ENCODE peak calls at places on chromosomes 6 and 20, in six cellular contexts. V, T, W, H, Z and M are unnamed samples.

GRCh38 chr6:36759177-36759757 is 61.6 kb downstream of the RAB44 start:
- DNase-seq in W (peak; percentile 76), H (peak; percentile 52), V (peak; percentile 81), Z (no peak), T (peak; percentile 84), M (peak; percentile 58)

GRCh38 chr6:48567016-48567415 is 456.0 kb upstream of the PTCHD4 start:
- DNase-seq in T (no peak), W (no peak), H (no peak), Z (no peak), V (no peak), M (peak; percentile 79)

GRCh38 chr6:20605581-20605980 is 71.3 kb downstream of the CDKAL1 start:
- DNase-seq in W (no peak), V (no peak), T (peak; percentile 52), Z (no peak), H (peak; percentile 44), M (peak; percentile 69)

GRCh38 chr20:32582659-32583580 is 2.2 kb downstream of the NOL4L start:
- DNase-seq in T (peak; percentile 48), Z (no peak), H (no peak), W (no peak), V (no peak), M (no peak)

GRCh38 chr6:14732845-14733757 is 512.8 kb upstream of the JARID2 start:
- DNase-seq in W (no peak), H (no peak), V (peak; percentile 39), Z (no peak), T (peak; percentile 80), M (peak; percentile 79)

GRCh38 chr6:25054469-25054868 is 118.7 kb upstream of the RIPOR2 start:
- DNase-seq in T (peak; percentile 88), W (no peak), Z (no peak), H (no peak), V (no peak), M (peak; percentile 32)

GRCh38 chr6:112951829-112952228 is 604.7 kb downstream of the RFPL4B start:
- DNase-seq in H (no peak), W (no peak), T (no peak), V (no peak), Z (no peak), M (no peak)

GRCh38 chr6:149934249-149935156 is 7.3 kb upstream of the ULBP2 start:
- DNase-seq in Z (no peak), V (peak; percentile 37), T (peak; percentile 89), W (no peak), H (peak; percentile 23), M (peak; percentile 68)

GRCh38 chr6:32945106-32945761 is 4.4 kb upstream of the HLA-DMB start:
- DNase-seq in V (no peak), T (peak; percentile 35), H (no peak), W (no peak), Z (no peak), M (no peak)

GRCh38 chr20:60200305-60200918 is 242.2 kb downstream of the CDH26 start:
- DNase-seq in Z (no peak), W (no peak), V (no peak), H (no peak), T (no peak), M (no peak)

GRCh38 chr6:45829873-45830272 is 185.8 kb downstream of the CLIC5 start:
- DNase-seq in T (no peak), H (no peak), V (no peak), Z (no peak), W (no peak), M (no peak)

GRCh38 chr6:164106345-164106769 is 691.8 kb downstream of the QKI start:
- DNase-seq in T (peak; percentile 4), V (no peak), W (no peak), Z (no peak), H (no peak), M (no peak)

GRCh38 chr6:13766201-13766634 is 48.1 kb downstream of the MCUR1 start:
- DNase-seq in V (no peak), W (no peak), Z (no peak), T (peak; percentile 80), H (no peak), M (peak; percentile 31)

GRCh38 chr6:86017236-86017635 is 374.6 kb upstream of the SYNCRIP start:
- DNase-seq in V (no peak), H (no peak), Z (no peak), W (no peak), T (no peak), M (no peak)